ENCODE peak calls at places on chromosomes 5 and 9, in six cellular contexts. One of them, this sample, is unnamed.

GRCh38 chr9:89929721-89930480 is 325.1 kb downstream of the GADD45G start:
- DNase-seq in endothelial cell: peak
- DNase-seq in CD8-positive, alpha-beta T cell: no peak
- DNase-seq in omental fat pad: no peak
- DNase-seq in astrocyte of the spinal cord: no peak
- DNase-seq in adrenal gland: no peak
- DNase-seq in this sample: peak

GRCh38 chr9:20569525-20569924 is 52.8 kb downstream of the MLLT3 start:
- DNase-seq in endothelial cell: no peak
- DNase-seq in CD8-positive, alpha-beta T cell: no peak
- DNase-seq in omental fat pad: no peak
- DNase-seq in adrenal gland: no peak
- DNase-seq in astrocyte of the spinal cord: no peak
- DNase-seq in this sample: no peak

GRCh38 chr9:126984969-126985368 is 70.4 kb downstream of the RALGPS1 start:
- DNase-seq in adrenal gland: peak
- DNase-seq in CD8-positive, alpha-beta T cell: no peak
- DNase-seq in astrocyte of the spinal cord: no peak
- DNase-seq in omental fat pad: no peak
- DNase-seq in endothelial cell: no peak
- DNase-seq in this sample: peak

GRCh38 chr9:121827251-121827967 is 176.0 kb downstream of the DAB2IP start:
- DNase-seq in endothelial cell: no peak
- DNase-seq in CD8-positive, alpha-beta T cell: no peak
- DNase-seq in omental fat pad: no peak
- DNase-seq in adrenal gland: peak
- DNase-seq in astrocyte of the spinal cord: no peak
- DNase-seq in this sample: no peak

GRCh38 chr9:34594177-34594576 is 4.7 kb upstream of the CNTFR start:
- DNase-seq in adrenal gland: no peak
- DNase-seq in omental fat pad: no peak
- DNase-seq in endothelial cell: no peak
- DNase-seq in CD8-positive, alpha-beta T cell: no peak
- DNase-seq in astrocyte of the spinal cord: no peak
- DNase-seq in this sample: no peak

GRCh38 chr5:73928486-73928885 is 302.5 kb downstream of the ARHGEF28 start:
- DNase-seq in CD8-positive, alpha-beta T cell: no peak
- DNase-seq in omental fat pad: no peak
- DNase-seq in astrocyte of the spinal cord: no peak
- DNase-seq in adrenal gland: no peak
- DNase-seq in endothelial cell: no peak
- DNase-seq in this sample: no peak

GRCh38 chr5:8247485-8247884 is 378.5 kb downstream of the MTRR start:
- DNase-seq in adrenal gland: no peak
- DNase-seq in endothelial cell: no peak
- DNase-seq in astrocyte of the spinal cord: no peak
- DNase-seq in CD8-positive, alpha-beta T cell: no peak
- DNase-seq in omental fat pad: no peak
- DNase-seq in this sample: no peak

GRCh38 chr5:133404724-133405123 is 207.6 kb downstream of the FSTL4 start:
- DNase-seq in omental fat pad: no peak
- DNase-seq in endothelial cell: no peak
- DNase-seq in CD8-positive, alpha-beta T cell: no peak
- DNase-seq in astrocyte of the spinal cord: no peak
- DNase-seq in adrenal gland: no peak
- DNase-seq in this sample: peak

GRCh38 chr9:81308404-81308803 is 380.9 kb downstream of the TLE1 start:
- DNase-seq in endothelial cell: no peak
- DNase-seq in astrocyte of the spinal cord: no peak
- DNase-seq in adrenal gland: no peak
- DNase-seq in CD8-positive, alpha-beta T cell: no peak
- DNase-seq in omental fat pad: no peak
- DNase-seq in this sample: no peak

GRCh38 chr5:179411161-179411841 is 66.0 kb upstream of the ADAMTS2 start:
- DNase-seq in astrocyte of the spinal cord: no peak
- DNase-seq in CD8-positive, alpha-beta T cell: no peak
- DNase-seq in omental fat pad: no peak
- DNase-seq in endothelial cell: no peak
- DNase-seq in adrenal gland: no peak
- DNase-seq in this sample: no peak

GRCh38 chr9:112048924-112049785 is 125.9 kb downstream of the SUSD1 start:
- DNase-seq in endothelial cell: no peak
- DNase-seq in omental fat pad: no peak
- DNase-seq in adrenal gland: peak
- DNase-seq in astrocyte of the spinal cord: peak
- DNase-seq in CD8-positive, alpha-beta T cell: no peak
- DNase-seq in this sample: no peak

GRCh38 chr5:158155087-158155486 is 296.1 kb upstream of the CLINT1 start:
- DNase-seq in astrocyte of the spinal cord: no peak
- DNase-seq in omental fat pad: no peak
- DNase-seq in CD8-positive, alpha-beta T cell: no peak
- DNase-seq in endothelial cell: no peak
- DNase-seq in adrenal gland: no peak
- DNase-seq in this sample: no peak

GRCh38 chr5:133741818-133742355 is 129.5 kb upstream of the FSTL4 start:
- DNase-seq in omental fat pad: no peak
- DNase-seq in astrocyte of the spinal cord: no peak
- DNase-seq in CD8-positive, alpha-beta T cell: no peak
- DNase-seq in endothelial cell: no peak
- DNase-seq in adrenal gland: no peak
- DNase-seq in this sample: no peak

GRCh38 chr5:149776376-149777305 is 46.5 kb downstream of the PPARGC1B start:
- DNase-seq in adrenal gland: no peak
- DNase-seq in CD8-positive, alpha-beta T cell: no peak
- DNase-seq in astrocyte of the spinal cord: no peak
- DNase-seq in endothelial cell: no peak
- DNase-seq in omental fat pad: no peak
- DNase-seq in this sample: peak

GRCh38 chr5:668299-668995 is 24.7 kb downstream of the TPPP start:
- DNase-seq in astrocyte of the spinal cord: no peak
- DNase-seq in CD8-positive, alpha-beta T cell: no peak
- DNase-seq in endothelial cell: no peak
- DNase-seq in omental fat pad: no peak
- DNase-seq in adrenal gland: no peak
- DNase-seq in this sample: no peak

GRCh38 chr9:126975327-126976059 is 60.9 kb downstream of the RALGPS1 start:
- DNase-seq in adrenal gland: no peak
- DNase-seq in astrocyte of the spinal cord: no peak
- DNase-seq in CD8-positive, alpha-beta T cell: no peak
- DNase-seq in omental fat pad: no peak
- DNase-seq in endothelial cell: no peak
- DNase-seq in this sample: no peak

GRCh38 chr9:77945798-77946197 is 85.8 kb downstream of the GNAQ start:
- DNase-seq in adrenal gland: no peak
- DNase-seq in omental fat pad: no peak
- DNase-seq in CD8-positive, alpha-beta T cell: no peak
- DNase-seq in astrocyte of the spinal cord: peak
- DNase-seq in endothelial cell: no peak
- DNase-seq in this sample: no peak

GRCh38 chr9:113572076-113572861 is 108.7 kb downstream of the RGS3 start:
- DNase-seq in adrenal gland: peak
- DNase-seq in CD8-positive, alpha-beta T cell: no peak
- DNase-seq in astrocyte of the spinal cord: no peak
- DNase-seq in endothelial cell: no peak
- DNase-seq in omental fat pad: peak
- DNase-seq in this sample: no peak

GRCh38 chr5:35202319-35203111 is 27.8 kb downstream of the PRLR start:
- DNase-seq in CD8-positive, alpha-beta T cell: peak
- DNase-seq in adrenal gland: peak
- DNase-seq in astrocyte of the spinal cord: peak
- DNase-seq in omental fat pad: peak
- DNase-seq in endothelial cell: peak
- DNase-seq in this sample: peak

GRCh38 chr9:127876026-127876763 is 1.3 kb downstream of the AK1 start:
- DNase-seq in omental fat pad: no peak
- DNase-seq in adrenal gland: no peak
- DNase-seq in astrocyte of the spinal cord: no peak
- DNase-seq in CD8-positive, alpha-beta T cell: no peak
- DNase-seq in endothelial cell: no peak
- DNase-seq in this sample: no peak

GRCh38 chr5:86039351-86039750 is 578.4 kb upstream of the COX7C start:
- DNase-seq in astrocyte of the spinal cord: no peak
- DNase-seq in endothelial cell: no peak
- DNase-seq in adrenal gland: no peak
- DNase-seq in omental fat pad: no peak
- DNase-seq in CD8-positive, alpha-beta T cell: no peak
- DNase-seq in this sample: no peak

GRCh38 chr9:134424818-134425217 is 98.6 kb downstream of the RXRA start:
- DNase-seq in omental fat pad: no peak
- DNase-seq in CD8-positive, alpha-beta T cell: no peak
- DNase-seq in astrocyte of the spinal cord: no peak
- DNase-seq in adrenal gland: no peak
- DNase-seq in endothelial cell: no peak
- DNase-seq in this sample: no peak

GRCh38 chr9:38644601-38645000 is 24.2 kb upstream of the ANKRD18A start:
- DNase-seq in omental fat pad: no peak
- DNase-seq in adrenal gland: no peak
- DNase-seq in CD8-positive, alpha-beta T cell: no peak
- DNase-seq in endothelial cell: no peak
- DNase-seq in astrocyte of the spinal cord: no peak
- DNase-seq in this sample: no peak

GRCh38 chr9:38643456-38644173 is 23.2 kb upstream of the ANKRD18A start:
- DNase-seq in CD8-positive, alpha-beta T cell: no peak
- DNase-seq in omental fat pad: no peak
- DNase-seq in endothelial cell: no peak
- DNase-seq in adrenal gland: no peak
- DNase-seq in astrocyte of the spinal cord: no peak
- DNase-seq in this sample: no peak

GRCh38 chr9:38641142-38641541 is 20.7 kb upstream of the ANKRD18A start:
- DNase-seq in CD8-positive, alpha-beta T cell: no peak
- DNase-seq in adrenal gland: no peak
- DNase-seq in omental fat pad: no peak
- DNase-seq in astrocyte of the spinal cord: no peak
- DNase-seq in endothelial cell: no peak
- DNase-seq in this sample: no peak

GRCh38 chr9:38642951-38643350 is 22.6 kb upstream of the ANKRD18A start:
- DNase-seq in CD8-positive, alpha-beta T cell: no peak
- DNase-seq in adrenal gland: no peak
- DNase-seq in omental fat pad: no peak
- DNase-seq in endothelial cell: no peak
- DNase-seq in astrocyte of the spinal cord: no peak
- DNase-seq in this sample: no peak

DNA sequence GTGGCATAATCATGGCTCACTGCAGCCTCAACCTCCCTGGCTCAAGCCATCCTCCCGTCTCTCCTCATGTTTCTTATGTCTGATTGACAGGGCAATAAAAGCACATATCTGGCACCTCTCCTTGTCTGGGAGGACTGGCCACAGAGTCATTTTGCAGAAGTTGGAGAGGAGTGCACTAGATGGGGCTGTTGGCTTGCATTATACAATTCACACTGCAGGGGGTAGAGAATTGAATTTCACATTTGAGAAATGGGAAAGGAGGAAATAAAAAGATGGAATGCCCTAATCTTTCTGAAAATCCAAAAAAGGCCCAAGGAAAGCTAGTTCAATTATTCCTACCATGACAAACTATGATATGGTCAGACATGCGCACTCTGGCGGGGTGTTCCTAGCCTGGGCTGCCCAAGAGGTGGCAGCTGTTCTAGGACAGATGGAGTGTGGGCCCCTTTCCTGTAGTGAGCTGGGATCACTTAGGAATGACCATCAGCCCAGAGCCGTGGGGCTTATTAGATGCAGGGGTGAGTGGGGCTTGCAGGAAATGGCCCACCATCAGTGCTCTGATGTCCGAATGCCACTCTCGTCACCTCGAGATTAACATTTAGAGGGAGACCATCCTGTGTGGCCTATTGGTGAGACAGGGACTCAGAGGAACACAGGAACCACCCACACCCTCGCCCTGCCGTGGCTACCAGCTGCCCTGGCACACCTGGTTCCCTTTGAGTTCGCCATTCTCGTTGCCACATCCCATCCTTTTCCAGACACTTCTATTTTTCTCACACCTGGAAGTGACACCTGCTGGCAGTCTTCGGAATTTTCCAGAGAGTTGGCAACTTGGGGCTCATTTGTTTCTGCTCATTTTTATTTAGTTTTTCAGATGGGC is 21.8 kb upstream of the ANKRD18A start:
- DNase-seq in endothelial cell: peak
- DNase-seq in adrenal gland: no peak
- DNase-seq in CD8-positive, alpha-beta T cell: no peak
- DNase-seq in omental fat pad: no peak
- DNase-seq in astrocyte of the spinal cord: peak
- DNase-seq in this sample: peak
- TF ChIP-seq CTCF in endothelial cell: peak
- TF ChIP-seq CTCF in adrenal gland: no peak
- TF ChIP-seq CTCF in CD8-positive, alpha-beta T cell: no peak
- TF ChIP-seq CTCF in omental fat pad: no peak
- TF ChIP-seq CTCF in astrocyte of the spinal cord: peak
- TF ChIP-seq CTCF in this sample: peak

DNA sequence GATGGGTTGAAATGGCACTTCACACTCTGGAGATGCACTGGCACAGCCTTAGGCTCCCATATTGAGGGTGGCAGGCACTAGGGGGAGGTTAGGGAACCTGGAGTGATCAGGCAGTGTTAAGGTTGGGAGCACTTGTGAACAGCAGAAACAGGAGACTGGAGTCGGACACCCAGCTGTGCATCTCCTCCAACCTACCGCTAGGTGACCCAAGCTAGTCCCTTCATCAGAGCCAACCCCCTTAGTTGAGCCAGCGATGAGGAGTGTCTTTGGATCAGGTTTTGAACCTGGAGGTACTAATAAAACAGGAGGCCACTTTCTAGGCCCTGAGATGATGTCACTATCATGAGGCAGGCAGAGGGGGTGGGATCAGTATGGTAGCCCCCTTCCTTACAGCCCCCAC is 1.7 kb downstream of the ACTL7B start:
- DNase-seq in omental fat pad: no peak
- DNase-seq in adrenal gland: no peak
- DNase-seq in astrocyte of the spinal cord: no peak
- DNase-seq in endothelial cell: no peak
- DNase-seq in CD8-positive, alpha-beta T cell: no peak
- DNase-seq in this sample: no peak
- TF ChIP-seq CTCF in omental fat pad: no peak
- TF ChIP-seq CTCF in adrenal gland: no peak
- TF ChIP-seq CTCF in astrocyte of the spinal cord: no peak
- TF ChIP-seq CTCF in endothelial cell: no peak
- TF ChIP-seq CTCF in CD8-positive, alpha-beta T cell: no peak
- TF ChIP-seq CTCF in this sample: no peak

GRCh38 chr9:130058154-130058553 is 4.4 kb downstream of the GPR107 start:
- DNase-seq in astrocyte of the spinal cord: no peak
- DNase-seq in CD8-positive, alpha-beta T cell: no peak
- DNase-seq in endothelial cell: no peak
- DNase-seq in omental fat pad: no peak
- DNase-seq in adrenal gland: no peak
- DNase-seq in this sample: no peak
- TF ChIP-seq CTCF in astrocyte of the spinal cord: peak
- TF ChIP-seq CTCF in CD8-positive, alpha-beta T cell: peak
- TF ChIP-seq CTCF in endothelial cell: peak
- TF ChIP-seq CTCF in omental fat pad: no peak
- TF ChIP-seq CTCF in adrenal gland: no peak
- TF ChIP-seq CTCF in this sample: peak

DNA sequence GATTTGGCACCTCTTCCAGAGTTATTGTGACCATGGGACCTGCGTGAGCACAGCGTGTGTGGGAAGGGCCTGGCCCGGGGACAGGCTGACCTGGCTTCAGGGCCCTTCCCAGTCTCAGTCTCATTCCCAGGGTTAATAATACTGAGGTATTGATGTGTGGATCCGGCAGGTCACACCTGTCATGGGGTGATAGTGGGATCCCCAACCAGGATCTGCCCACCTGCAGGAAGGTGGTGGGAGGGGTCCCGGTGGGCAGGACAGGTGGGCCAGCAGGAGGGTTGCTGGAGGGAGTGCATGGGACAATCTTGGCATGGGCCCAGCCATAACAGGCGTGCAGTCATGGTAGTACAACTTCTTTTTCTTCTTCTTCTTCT is 55.4 kb downstream of the COL15A1 start:
- DNase-seq in adrenal gland: no peak
- DNase-seq in endothelial cell: no peak
- DNase-seq in omental fat pad: no peak
- DNase-seq in CD8-positive, alpha-beta T cell: no peak
- DNase-seq in astrocyte of the spinal cord: no peak
- DNase-seq in this sample: no peak
- TF ChIP-seq CTCF in adrenal gland: no peak
- TF ChIP-seq CTCF in endothelial cell: peak
- TF ChIP-seq CTCF in omental fat pad: no peak
- TF ChIP-seq CTCF in CD8-positive, alpha-beta T cell: no peak
- TF ChIP-seq CTCF in astrocyte of the spinal cord: no peak
- TF ChIP-seq CTCF in this sample: no peak

This sample was measured in MCF 10A.